ENCODE peak calls at places on chromosomes 2 and 18, in seven cellular contexts. K, U, A, Q, C, L and T are unnamed samples.

GRCh38 chr2:45812039-45812500 is 160.6 kb downstream of the PRKCE start:
- DNase-seq in L (no peak), U (no peak), Q (no peak), C (no peak), A (no peak), K (no peak), T (no peak)

GRCh38 chr18:63963610-63964256 is 6.1 kb upstream of the SERPINB8 start:
- DNase-seq in A (peak; percentile 15), C (no peak), L (no peak), K (peak; percentile 56), Q (no peak), U (peak; percentile 55), T (no peak)

GRCh38 chr2:118443596-118443995 is 355.3 kb downstream of the INSIG2 start:
- DNase-seq in A (no peak), L (no peak), Q (no peak), U (peak; percentile 50), C (no peak), K (no peak), T (no peak)

GRCh38 chr2:205590759-205591158 is 91.5 kb upstream of the NRP2 start:
- DNase-seq in Q (no peak), K (no peak), A (no peak), U (no peak), C (no peak), L (no peak), T (no peak)

GRCh38 chr2:69566669-69567068 is 76.9 kb downstream of the AAK1 start:
- DNase-seq in K (no peak), A (no peak), C (no peak), U (no peak), Q (no peak), L (no peak), T (no peak)

GRCh38 chr2:142863485-142863921 is 14.0 kb upstream of the KYNU start:
- DNase-seq in C (no peak), L (no peak), Q (no peak), K (no peak), U (peak; percentile 98), A (no peak), T (peak; percentile 41)

GRCh38 chr2:168427451-168427850 is 28.6 kb upstream of the CERS6 start:
- DNase-seq in K (no peak), L (no peak), Q (no peak), C (no peak), U (no peak), A (no peak), T (no peak)

GRCh38 chr2:241730679-241731293 is 3.6 kb upstream of the D2HGDH start:
- DNase-seq in K (no peak), Q (peak; percentile 24), L (no peak), U (no peak), C (no peak), A (no peak), T (no peak)

GRCh38 chr2:188787002-188787660 is 187.0 kb upstream of the COL3A1 start:
- DNase-seq in Q (no peak), L (no peak), K (peak; percentile 22), C (no peak), U (no peak), A (no peak), T (no peak)

GRCh38 chr2:9738718-9739496 is 104.4 kb upstream of the TAF1B start:
- DNase-seq in C (no peak), K (no peak), U (no peak), Q (no peak), A (no peak), L (no peak), T (no peak)

GRCh38 chr18:79756826-79757225 is 40.9 kb upstream of the KCNG2 start:
- DNase-seq in K (no peak), Q (no peak), A (no peak), U (no peak), C (no peak), L (no peak), T (no peak)

GRCh38 chr2:62409442-62409841 is 96.6 kb downstream of the TMEM17 start:
- DNase-seq in K (no peak), L (no peak), A (no peak), Q (no peak), U (no peak), C (no peak), T (peak; percentile 27)

GRCh38 chr2:225735844-225736243 is 336.3 kb downstream of the NYAP2 start:
- DNase-seq in A (no peak), C (no peak), K (peak; percentile 16), U (no peak), L (no peak), Q (no peak), T (peak; percentile 1)

GRCh38 chr2:177338177-177338721 is 54.3 kb upstream of the AGPS start:
- DNase-seq in C (no peak), A (no peak), Q (no peak), L (no peak), U (peak; percentile 41), K (peak; percentile 85), T (no peak)

GRCh38 chr2:235095569-235095968 is 143.8 kb downstream of the SH3BP4 start:
- DNase-seq in L (no peak), K (no peak), Q (no peak), C (no peak), U (no peak), A (no peak), T (no peak)

GRCh38 chr2:231931481-231931915 is 5.3 kb upstream of the NPPC start:
- DNase-seq in C (no peak), K (no peak), L (no peak), Q (no peak), U (no peak), A (no peak), T (no peak)

DNA sequence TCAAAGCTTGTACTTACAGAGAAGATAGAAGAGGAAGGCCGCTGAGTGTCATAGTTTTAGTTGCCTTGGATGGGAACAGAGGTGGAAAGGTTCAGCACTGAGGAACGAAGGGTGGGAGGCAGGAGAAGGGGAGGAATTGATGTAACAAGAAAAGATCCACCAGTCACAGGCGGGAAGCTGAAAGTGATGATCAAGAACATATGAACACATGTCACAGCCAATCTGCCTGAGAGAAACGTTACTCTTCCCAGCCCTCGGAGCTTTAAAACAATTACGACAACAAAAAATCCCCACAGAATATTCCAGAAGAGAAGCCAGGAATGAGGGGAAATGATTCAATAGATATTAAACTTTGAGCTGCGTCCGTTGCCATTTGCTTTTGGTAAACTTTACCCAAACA is 87.1 kb downstream of the TSHZ1 start:
- DNase-seq in C (no peak), U (no peak), Q (no peak), A (no peak), K (no peak), L (no peak), T (no peak)
- TF ChIP-seq JUND in C (no peak), U (no peak), Q (no peak), A (no peak), K (no peak), L (no peak), T (no peak)

DNA sequence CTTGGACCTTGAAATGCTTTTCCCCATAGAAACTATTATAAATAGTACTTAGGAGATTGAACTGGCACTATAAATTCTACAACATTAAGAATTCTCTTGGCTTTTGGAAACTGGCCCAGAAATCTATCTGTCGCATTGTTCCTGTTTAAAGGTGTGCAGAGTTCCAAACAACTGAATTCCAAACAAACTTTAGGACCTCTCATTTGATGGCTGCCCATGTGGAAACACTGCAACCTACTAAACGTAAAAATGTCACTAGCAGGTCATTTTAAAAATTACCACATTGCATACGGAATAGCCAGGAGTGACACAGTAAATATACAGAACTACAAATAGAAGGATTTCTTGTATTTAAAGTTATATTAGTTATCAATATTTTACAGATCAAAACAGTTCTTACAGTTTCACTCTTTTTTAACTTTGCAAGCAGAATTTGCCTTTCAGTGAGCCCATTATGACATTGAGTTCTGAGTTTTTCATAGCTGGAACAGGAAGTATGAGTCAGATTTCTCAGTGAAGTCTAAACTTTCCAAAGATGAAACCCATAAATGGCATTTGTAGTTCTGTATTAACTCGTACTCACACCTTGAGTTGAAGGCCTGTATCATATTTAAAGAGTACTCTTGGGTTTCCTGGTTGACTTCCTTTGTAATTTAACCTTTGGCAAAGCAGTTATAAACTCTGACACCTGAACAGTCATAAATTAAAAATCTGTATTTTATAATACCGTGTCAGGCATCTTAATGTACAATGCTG is 142.3 kb upstream of the BOD1L2 start:
- DNase-seq in Q (no peak), C (no peak), U (peak; percentile 27), K (no peak), L (peak; percentile 63), A (no peak), T (no peak)
- TF ChIP-seq JUND in Q (no peak), C (no peak), U (no peak), K (peak; percentile 33), L (no peak), A (peak; percentile 75), T (no peak)

GRCh38 chr2:60926751-60927568 is 45.6 kb downstream of the REL start:
- DNase-seq in U (no peak), K (no peak), A (no peak), Q (no peak), C (no peak), L (no peak), T (no peak)

DNA sequence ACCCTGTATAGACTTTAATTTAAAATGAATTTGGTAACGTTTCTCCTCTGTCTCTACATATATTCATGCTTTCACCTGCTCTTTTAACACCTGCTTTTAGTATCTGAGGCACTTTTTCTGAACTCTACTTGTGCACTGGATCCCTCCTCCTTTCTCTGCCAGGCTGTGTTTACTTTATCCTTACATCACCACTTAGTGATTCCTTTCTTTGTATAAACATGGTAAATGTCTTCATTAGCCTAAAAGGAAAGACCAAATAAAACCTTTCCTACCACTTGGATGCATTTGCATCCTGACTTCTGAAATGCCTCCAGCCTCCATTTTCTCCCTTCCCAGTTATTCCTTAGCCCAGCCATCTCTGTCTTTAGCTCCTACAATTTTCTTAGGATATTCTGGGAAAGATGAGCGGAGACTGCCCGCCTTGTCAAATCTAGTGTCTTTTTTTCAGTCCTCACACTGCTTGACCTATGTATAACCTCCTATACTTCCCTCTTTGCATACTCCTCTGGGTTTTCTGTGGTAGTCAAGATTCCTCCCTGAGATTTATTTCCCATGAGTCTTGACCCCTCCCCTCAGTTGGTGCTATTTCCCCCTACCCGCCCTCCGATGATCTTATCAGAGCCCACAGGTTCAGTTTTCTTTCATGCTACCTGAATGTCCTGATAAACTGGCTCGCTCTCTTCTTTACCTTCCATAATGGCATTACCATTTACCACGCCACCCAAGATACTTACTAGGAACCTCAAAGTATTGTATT is 44.8 kb downstream of the REL start:
- DNase-seq in L (no peak), A (no peak), Q (no peak), C (no peak), K (no peak), U (peak; percentile 31), T (peak; percentile 39)
- TF ChIP-seq JUND in L (no peak), A (no peak), Q (no peak), C (no peak), K (no peak), U (no peak), T (no peak)

DNA sequence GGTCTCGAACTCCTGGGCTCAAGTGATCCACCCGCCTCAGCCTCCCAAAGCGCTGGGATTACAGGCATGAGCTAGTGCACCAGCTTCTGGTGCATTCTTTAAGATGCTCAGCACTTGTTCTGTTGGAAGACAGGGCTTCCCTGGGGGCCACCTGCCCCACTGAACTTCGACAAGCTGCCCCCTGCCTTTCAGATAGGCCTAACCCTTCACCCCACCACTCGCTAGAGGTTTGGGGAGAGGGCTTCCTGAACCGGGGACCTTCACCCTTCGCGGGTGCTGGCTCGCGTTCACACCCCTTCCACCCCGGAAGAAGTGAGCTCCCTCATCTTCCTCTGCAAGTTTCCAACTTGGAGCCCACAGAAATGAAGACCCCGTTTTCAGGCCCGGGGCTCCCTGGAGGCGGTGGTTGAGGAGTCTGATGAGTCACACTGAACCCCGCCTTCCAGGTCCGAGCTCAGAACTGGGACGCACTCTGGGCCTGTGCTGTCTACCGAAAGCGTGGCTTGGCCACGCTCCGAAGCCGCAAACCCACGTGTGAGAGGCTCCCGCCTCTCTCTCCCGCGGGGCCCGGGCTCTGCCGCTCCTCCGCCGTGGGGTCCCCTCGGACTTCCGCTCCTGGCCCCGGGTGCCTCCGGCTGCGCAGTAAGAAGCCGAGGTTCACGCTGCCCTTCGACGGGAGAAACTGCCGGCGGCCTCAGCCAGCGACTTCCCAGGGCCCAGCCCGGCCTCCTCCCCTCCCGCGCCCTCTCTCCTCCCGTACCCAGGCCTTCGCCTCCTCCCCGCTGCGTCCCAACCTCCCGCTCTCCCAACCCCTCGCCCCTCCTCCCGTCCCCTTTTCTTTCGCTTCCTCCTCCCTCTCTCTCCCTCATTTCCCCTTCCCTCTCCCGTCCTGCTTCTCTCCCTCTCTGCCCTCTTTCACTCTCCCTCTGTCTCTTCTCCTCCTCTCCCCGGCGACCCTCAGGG is 47.5 kb upstream of the SP3 start:
- DNase-seq in Q (no peak), L (no peak), A (no peak), K (no peak), U (no peak), C (no peak), T (no peak)
- TF ChIP-seq JUND in Q (no peak), L (no peak), A (no peak), K (no peak), U (no peak), C (peak; percentile 25), T (no peak)